ENCODE peak calls at places on chromosomes 11 and 22, in eight cellular contexts. One of them, this sample, is unnamed.

GRCh38 chr22:27576815-27577564 is 224.6 kb downstream of the MN1 start:
- DNase-seq in OCI-LY7: no peak
- DNase-seq in fibroblast of the aortic adventitia: peak
- DNase-seq in uterus: no peak
- DNase-seq in thyroid gland: no peak
- DNase-seq in A549: no peak
- DNase-seq in body of pancreas: no peak
- DNase-seq in pancreas: no peak
- DNase-seq in this sample: peak

GRCh38 chr11:117618956-117619355 is 178.1 kb downstream of the DSCAML1 start:
- DNase-seq in OCI-LY7: no peak
- DNase-seq in fibroblast of the aortic adventitia: no peak
- DNase-seq in uterus: no peak
- DNase-seq in thyroid gland: no peak
- DNase-seq in A549: no peak
- DNase-seq in body of pancreas: peak
- DNase-seq in pancreas: no peak
- DNase-seq in this sample: no peak

GRCh38 chr11:126645206-126645605 is 289.7 kb downstream of the ST3GAL4 start:
- DNase-seq in OCI-LY7: no peak
- DNase-seq in fibroblast of the aortic adventitia: no peak
- DNase-seq in uterus: no peak
- DNase-seq in thyroid gland: no peak
- DNase-seq in A549: no peak
- DNase-seq in body of pancreas: no peak
- DNase-seq in pancreas: no peak
- DNase-seq in this sample: peak

GRCh38 chr22:36323182-36323854 is 64.4 kb downstream of the MYH9 start:
- DNase-seq in OCI-LY7: no peak
- DNase-seq in fibroblast of the aortic adventitia: peak
- DNase-seq in uterus: peak
- DNase-seq in thyroid gland: peak
- DNase-seq in A549: no peak
- DNase-seq in body of pancreas: no peak
- DNase-seq in pancreas: no peak
- DNase-seq in this sample: peak

GRCh38 chr11:46914363-46914762 is 4.0 kb downstream of the LRP4 start:
- DNase-seq in OCI-LY7: no peak
- DNase-seq in fibroblast of the aortic adventitia: peak
- DNase-seq in uterus: no peak
- DNase-seq in thyroid gland: peak
- DNase-seq in A549: no peak
- DNase-seq in body of pancreas: no peak
- DNase-seq in pancreas: no peak
- DNase-seq in this sample: no peak

GRCh38 chr22:22042009-22042408 is 59.4 kb upstream of the TOP3B start:
- DNase-seq in OCI-LY7: peak
- DNase-seq in fibroblast of the aortic adventitia: no peak
- DNase-seq in uterus: no peak
- DNase-seq in thyroid gland: no peak
- DNase-seq in A549: no peak
- DNase-seq in body of pancreas: no peak
- DNase-seq in pancreas: no peak
- DNase-seq in this sample: no peak

GRCh38 chr22:39463931-39464390 is 7.1 kb downstream of the MGAT3 start:
- DNase-seq in OCI-LY7: no peak
- DNase-seq in fibroblast of the aortic adventitia: peak
- DNase-seq in uterus: no peak
- DNase-seq in thyroid gland: peak
- DNase-seq in A549: no peak
- DNase-seq in body of pancreas: no peak
- DNase-seq in pancreas: no peak
- DNase-seq in this sample: no peak

GRCh38 chr11:22787565-22788162 is 41.9 kb downstream of the SVIP start:
- DNase-seq in OCI-LY7: peak
- DNase-seq in fibroblast of the aortic adventitia: peak
- DNase-seq in uterus: no peak
- DNase-seq in thyroid gland: peak
- DNase-seq in A549: peak
- DNase-seq in body of pancreas: peak
- DNase-seq in pancreas: no peak
- DNase-seq in this sample: peak

GRCh38 chr11:60657880-60658279 is 41.5 kb upstream of the MS4A8 start:
- DNase-seq in OCI-LY7: no peak
- DNase-seq in fibroblast of the aortic adventitia: no peak
- DNase-seq in uterus: no peak
- DNase-seq in thyroid gland: no peak
- DNase-seq in A549: no peak
- DNase-seq in body of pancreas: peak
- DNase-seq in pancreas: peak
- DNase-seq in this sample: no peak
- TF ChIP-seq CTCF in OCI-LY7: no peak
- TF ChIP-seq CTCF in fibroblast of the aortic adventitia: no peak
- TF ChIP-seq CTCF in uterus: no peak
- TF ChIP-seq CTCF in thyroid gland: no peak
- TF ChIP-seq CTCF in A549: no peak
- TF ChIP-seq CTCF in body of pancreas: peak
- TF ChIP-seq CTCF in pancreas: no peak
- TF ChIP-seq CTCF in this sample: no peak

GRCh38 chr11:73316422-73316821 is 8.3 kb downstream of the ARHGEF17 start:
- DNase-seq in OCI-LY7: no peak
- DNase-seq in fibroblast of the aortic adventitia: no peak
- DNase-seq in uterus: no peak
- DNase-seq in thyroid gland: no peak
- DNase-seq in A549: no peak
- DNase-seq in body of pancreas: no peak
- DNase-seq in pancreas: no peak
- DNase-seq in this sample: no peak
- H3K4me3 ChIP-seq in OCI-LY7: no peak
- H3K4me3 ChIP-seq in fibroblast of the aortic adventitia: no peak
- H3K4me3 ChIP-seq in uterus: no peak
- H3K4me3 ChIP-seq in thyroid gland: no peak
- H3K4me3 ChIP-seq in A549: no peak
- H3K4me3 ChIP-seq in body of pancreas: no peak
- H3K4me3 ChIP-seq in pancreas: no peak
- H3K4me3 ChIP-seq in this sample: no peak

GRCh38 chr22:23376256-23376655 is 195.9 kb downstream of the BCR start:
- DNase-seq in OCI-LY7: peak
- DNase-seq in fibroblast of the aortic adventitia: no peak
- DNase-seq in uterus: no peak
- DNase-seq in thyroid gland: peak
- DNase-seq in A549: peak
- DNase-seq in body of pancreas: no peak
- DNase-seq in pancreas: no peak
- DNase-seq in this sample: no peak
- TF ChIP-seq CTCF in OCI-LY7: peak
- TF ChIP-seq CTCF in fibroblast of the aortic adventitia: peak
- TF ChIP-seq CTCF in uterus: no peak
- TF ChIP-seq CTCF in thyroid gland: peak
- TF ChIP-seq CTCF in A549: peak
- TF ChIP-seq CTCF in body of pancreas: no peak
- TF ChIP-seq CTCF in pancreas: no peak
- TF ChIP-seq CTCF in this sample: no peak

GRCh38 chr11:64659417-64660144 is 63.4 kb downstream of the NRXN2 start:
- DNase-seq in OCI-LY7: no peak
- DNase-seq in fibroblast of the aortic adventitia: peak
- DNase-seq in uterus: no peak
- DNase-seq in thyroid gland: no peak
- DNase-seq in A549: peak
- DNase-seq in body of pancreas: no peak
- DNase-seq in pancreas: no peak
- DNase-seq in this sample: no peak
- H3K4me3 ChIP-seq in OCI-LY7: no peak
- H3K4me3 ChIP-seq in fibroblast of the aortic adventitia: no peak
- H3K4me3 ChIP-seq in uterus: no peak
- H3K4me3 ChIP-seq in thyroid gland: no peak
- H3K4me3 ChIP-seq in A549: no peak
- H3K4me3 ChIP-seq in body of pancreas: no peak
- H3K4me3 ChIP-seq in pancreas: no peak
- H3K4me3 ChIP-seq in this sample: no peak

GRCh38 chr11:43874738-43875137 is 5.9 kb upstream of the ALKBH3 start:
- DNase-seq in OCI-LY7: no peak
- DNase-seq in fibroblast of the aortic adventitia: no peak
- DNase-seq in uterus: no peak
- DNase-seq in thyroid gland: no peak
- DNase-seq in A549: no peak
- DNase-seq in body of pancreas: no peak
- DNase-seq in pancreas: no peak
- DNase-seq in this sample: no peak

GRCh38 chr11:43879789-43880639 is 617 bp upstream of the ALKBH3 start:
- DNase-seq in OCI-LY7: no peak
- DNase-seq in fibroblast of the aortic adventitia: no peak
- DNase-seq in uterus: no peak
- DNase-seq in thyroid gland: no peak
- DNase-seq in A549: no peak
- DNase-seq in body of pancreas: no peak
- DNase-seq in pancreas: no peak
- DNase-seq in this sample: no peak

DNA sequence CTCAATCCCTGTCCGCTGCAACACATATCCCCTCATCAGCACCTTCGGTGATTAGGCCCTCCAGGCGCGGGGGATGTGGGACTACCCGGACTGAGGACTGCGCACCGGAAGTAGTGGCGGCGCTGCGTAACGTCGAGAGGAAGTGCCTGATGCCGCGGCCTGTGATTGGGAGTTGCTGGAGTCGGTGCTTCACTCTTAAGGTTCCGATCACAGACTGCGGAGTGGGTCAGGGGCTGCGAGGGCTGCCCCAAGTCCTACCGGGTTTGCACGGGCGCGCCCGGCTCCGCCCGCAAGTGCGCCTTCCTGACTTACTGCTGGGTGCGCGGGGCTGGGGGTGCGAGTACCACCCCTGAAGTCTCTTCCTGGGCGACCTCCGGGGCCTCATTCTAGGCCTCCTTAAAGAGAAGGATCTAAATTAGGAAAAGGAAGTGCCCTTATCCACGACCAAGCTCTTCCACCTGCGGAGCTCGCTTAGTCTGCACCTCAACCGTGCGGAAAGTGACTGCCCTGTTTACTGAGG is at the start of gene ALKBH3:
- DNase-seq in OCI-LY7: no peak
- DNase-seq in fibroblast of the aortic adventitia: peak
- DNase-seq in uterus: peak
- DNase-seq in thyroid gland: peak
- DNase-seq in A549: peak
- DNase-seq in body of pancreas: peak
- DNase-seq in pancreas: peak
- DNase-seq in this sample: peak
- TF ChIP-seq CTCF in OCI-LY7: no peak
- TF ChIP-seq CTCF in fibroblast of the aortic adventitia: peak
- TF ChIP-seq CTCF in uterus: peak
- TF ChIP-seq CTCF in thyroid gland: peak
- TF ChIP-seq CTCF in A549: no peak
- TF ChIP-seq CTCF in body of pancreas: peak
- TF ChIP-seq CTCF in pancreas: no peak
- TF ChIP-seq CTCF in this sample: no peak

DNA sequence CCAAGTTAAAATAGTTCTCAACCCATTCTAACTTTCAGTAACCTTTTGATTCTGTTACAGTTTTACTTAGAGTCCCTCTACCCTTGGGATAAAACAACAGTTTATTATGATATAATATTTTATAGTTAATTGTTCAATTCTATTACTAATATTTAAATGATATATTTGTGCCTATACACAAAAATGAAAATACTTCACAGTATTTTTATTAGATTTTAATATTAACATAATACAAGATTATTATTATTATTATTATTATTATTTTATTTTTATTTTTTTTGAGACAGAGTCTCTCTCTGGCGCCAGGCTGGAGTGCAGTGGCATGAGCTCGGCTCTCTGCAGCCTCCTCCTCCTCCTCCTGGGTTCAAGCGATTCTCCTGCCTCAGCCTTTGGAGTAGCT is 416.7 kb downstream of the NTM start:
- DNase-seq in OCI-LY7: no peak
- DNase-seq in fibroblast of the aortic adventitia: no peak
- DNase-seq in uterus: no peak
- DNase-seq in thyroid gland: no peak
- DNase-seq in A549: no peak
- DNase-seq in body of pancreas: no peak
- DNase-seq in pancreas: no peak
- DNase-seq in this sample: no peak
- H3K4me3 ChIP-seq in OCI-LY7: no peak
- H3K4me3 ChIP-seq in fibroblast of the aortic adventitia: no peak
- H3K4me3 ChIP-seq in uterus: no peak
- H3K4me3 ChIP-seq in thyroid gland: no peak
- H3K4me3 ChIP-seq in A549: no peak
- H3K4me3 ChIP-seq in body of pancreas: no peak
- H3K4me3 ChIP-seq in pancreas: no peak
- H3K4me3 ChIP-seq in this sample: no peak

GRCh38 chr11:101912823-101913284 is 2.0 kb upstream of the CEP126 start:
- DNase-seq in OCI-LY7: no peak
- DNase-seq in fibroblast of the aortic adventitia: peak
- DNase-seq in uterus: no peak
- DNase-seq in thyroid gland: no peak
- DNase-seq in A549: no peak
- DNase-seq in body of pancreas: no peak
- DNase-seq in pancreas: no peak
- DNase-seq in this sample: no peak
- TF ChIP-seq CTCF in OCI-LY7: no peak
- TF ChIP-seq CTCF in fibroblast of the aortic adventitia: no peak
- TF ChIP-seq CTCF in uterus: no peak
- TF ChIP-seq CTCF in thyroid gland: no peak
- TF ChIP-seq CTCF in A549: peak
- TF ChIP-seq CTCF in body of pancreas: no peak
- TF ChIP-seq CTCF in pancreas: no peak
- TF ChIP-seq CTCF in this sample: no peak

GRCh38 chr11:67197606-67198005 is 68.7 kb upstream of the GRK2 start:
- DNase-seq in OCI-LY7: no peak
- DNase-seq in fibroblast of the aortic adventitia: no peak
- DNase-seq in uterus: no peak
- DNase-seq in thyroid gland: no peak
- DNase-seq in A549: no peak
- DNase-seq in body of pancreas: no peak
- DNase-seq in pancreas: no peak
- DNase-seq in this sample: no peak
- H3K4me3 ChIP-seq in OCI-LY7: no peak
- H3K4me3 ChIP-seq in fibroblast of the aortic adventitia: no peak
- H3K4me3 ChIP-seq in uterus: no peak
- H3K4me3 ChIP-seq in thyroid gland: no peak
- H3K4me3 ChIP-seq in A549: no peak
- H3K4me3 ChIP-seq in body of pancreas: no peak
- H3K4me3 ChIP-seq in pancreas: no peak
- H3K4me3 ChIP-seq in this sample: no peak